ENCODE peak calls at places on chromosomes 12 and 14, in nine cellular contexts. V is left ventricle myocardium inferior, L is AG09319, T is WTC11, R is esophagus squamous epithelium, E is spleen, W is thoracic aorta, F is stomach, B is brain microvascular endothelial cell. C is an unnamed sample.

GRCh38 chr12:53492188-53492587 is 7.1 kb downstream of the MAP3K12 start:
- DNase-seq in V (no peak), L (no peak), T (peak), R (no peak), E (no peak), W (no peak), F (no peak), B (no peak), C (no peak)

GRCh38 chr12:118060301-118061010 is 523 bp downstream of the WSB2 start:
- DNase-seq in V (peak), L (no peak), T (peak), R (no peak), E (peak), W (no peak), F (peak), B (no peak), C (no peak)

GRCh38 chr12:77667101-77667500 is 163.6 kb upstream of the NAV3 start:
- DNase-seq in V (no peak), L (no peak), T (no peak), R (no peak), E (no peak), W (no peak), F (no peak), B (peak), C (no peak)

GRCh38 chr12:131833896-131834641 is 5.9 kb downstream of the MMP17 start:
- DNase-seq in V (no peak), L (no peak), T (no peak), R (no peak), E (no peak), W (no peak), F (no peak), B (no peak), C (no peak)

GRCh38 chr14:64502476-64503183 is 1.0 kb downstream of the ZBTB25 start:
- DNase-seq in V (no peak), L (no peak), T (no peak), R (no peak), E (peak), W (no peak), F (peak), B (no peak), C (no peak)

GRCh38 chr14:96631621-96632362 is 129.6 kb downstream of the PAPOLA start:
- DNase-seq in V (no peak), L (no peak), T (no peak), R (no peak), E (no peak), W (no peak), F (peak), B (no peak), C (peak)

GRCh38 chr12:8156845-8157244 is at the start of gene ZNF705A:
- DNase-seq in V (no peak), L (no peak), T (no peak), R (no peak), E (no peak), W (no peak), F (no peak), B (peak), C (no peak)

GRCh38 chr14:64387232-64387737 is 868 bp upstream of the MTHFD1 start:
- DNase-seq in V (no peak), L (no peak), T (no peak), R (no peak), E (no peak), W (no peak), F (no peak), B (peak), C (no peak)

GRCh38 chr12:80472912-80473500 is 29.0 kb downstream of the PTPRQ start:
- DNase-seq in V (no peak), L (peak), T (peak), R (no peak), E (no peak), W (no peak), F (no peak), B (peak), C (no peak)

GRCh38 chr14:102255401-102256190 is 49.4 kb downstream of the MOK start:
- DNase-seq in V (peak), L (no peak), T (no peak), R (no peak), E (no peak), W (no peak), F (no peak), B (no peak), C (no peak)

GRCh38 chr12:102496571-102496970 is 16.2 kb upstream of the IGF1 start:
- DNase-seq in V (no peak), L (no peak), T (no peak), R (no peak), E (no peak), W (no peak), F (no peak), B (no peak), C (no peak)

DNA sequence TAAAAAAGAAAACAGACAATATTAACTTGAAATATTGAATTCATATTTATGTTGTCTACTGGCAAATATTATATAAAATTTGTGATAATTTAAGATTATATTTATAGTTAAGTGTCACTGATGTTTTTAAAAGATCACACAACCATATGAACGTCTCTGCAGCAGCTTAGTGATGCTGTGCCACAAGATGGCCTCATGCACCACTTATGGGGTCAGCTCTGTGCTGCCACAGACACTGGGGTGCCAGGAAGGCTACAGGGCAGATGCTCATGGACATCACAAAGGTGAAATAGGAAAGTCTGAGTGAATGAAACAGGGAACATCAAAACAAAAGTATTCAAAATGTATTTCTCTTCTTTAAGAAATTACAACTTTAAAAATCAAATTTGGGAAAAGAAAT is 13.1 kb downstream of the ATXN3 start:
- DNase-seq in V (no peak), L (no peak), T (no peak), R (no peak), E (no peak), W (no peak), F (no peak), B (no peak), C (no peak)
- TF ChIP-seq CTCF in V (peak), L (peak), T (no peak), R (no peak), E (no peak), W (no peak), F (no peak), B (peak), C (no peak)

GRCh38 chr14:99659333-99659741 is 14.4 kb downstream of the HHIPL1 start:
- DNase-seq in V (no peak), L (no peak), T (peak), R (no peak), E (no peak), W (no peak), F (no peak), B (no peak), C (no peak)
- TF ChIP-seq CTCF in V (no peak), L (no peak), T (peak), R (peak), E (no peak), W (no peak), F (no peak), B (no peak), C (no peak)

GRCh38 chr14:91858536-91859275 is 8.6 kb downstream of the TC2N start:
- DNase-seq in V (no peak), L (peak), T (no peak), R (no peak), E (no peak), W (no peak), F (no peak), B (peak), C (no peak)
- TF ChIP-seq CTCF in V (no peak), L (no peak), T (no peak), R (no peak), E (no peak), W (no peak), F (no peak), B (peak), C (no peak)

DNA sequence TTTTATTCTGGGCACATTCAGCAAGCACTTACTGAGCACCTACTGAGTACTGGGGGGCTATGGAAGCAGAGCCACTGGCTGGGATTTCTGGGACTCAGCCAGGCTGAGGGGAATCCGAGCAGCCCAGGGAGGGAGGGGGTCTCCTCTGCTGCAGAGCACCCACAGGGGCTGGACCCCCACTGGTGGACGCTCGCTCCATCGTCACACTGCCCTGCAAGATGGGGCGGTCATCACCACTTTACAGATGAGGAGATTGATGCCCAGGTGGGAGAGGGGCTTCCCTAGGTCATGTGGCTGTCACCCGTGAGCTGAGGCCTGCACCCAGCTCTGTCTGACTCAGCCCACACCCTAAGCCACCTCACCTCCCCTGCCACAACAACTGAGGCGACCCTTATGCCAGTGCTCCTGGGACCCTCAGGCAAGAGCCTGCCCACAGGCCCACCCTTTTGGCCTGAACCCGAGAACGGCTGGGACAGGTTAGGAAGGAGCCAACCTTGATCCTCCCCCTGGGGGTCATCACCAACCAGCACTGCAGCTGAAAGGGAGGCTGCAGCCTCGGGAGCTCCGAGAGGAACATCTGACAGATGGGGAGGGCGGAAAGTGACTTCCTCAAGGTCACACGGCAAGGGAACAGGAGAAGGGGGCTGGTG is 74.4 kb downstream of the SERPINA3 start:
- DNase-seq in V (no peak), L (no peak), T (no peak), R (no peak), E (peak), W (no peak), F (no peak), B (no peak), C (no peak)
- TF ChIP-seq CTCF in V (no peak), L (no peak), T (no peak), R (no peak), E (no peak), W (no peak), F (no peak), B (no peak), C (no peak)

GRCh38 chr12:93895096-93895460 is 217.9 kb downstream of the CRADD start:
- DNase-seq in V (no peak), L (no peak), T (no peak), R (no peak), E (no peak), W (no peak), F (no peak), B (no peak), C (no peak)
- TF ChIP-seq CTCF in V (no peak), L (peak), T (no peak), R (no peak), E (no peak), W (no peak), F (no peak), B (peak), C (no peak)

GRCh38 chr14:31510222-31510621 is 22.4 kb upstream of the GPR33 start:
- DNase-seq in V (no peak), L (no peak), T (no peak), R (no peak), E (no peak), W (no peak), F (no peak), B (no peak), C (no peak)
- TF ChIP-seq CTCF in V (peak), L (peak), T (peak), R (peak), E (peak), W (peak), F (no peak), B (no peak), C (peak)

GRCh38 chr14:77032854-77033621 is 4.5 kb upstream of the IRF2BPL start:
- DNase-seq in V (peak), L (peak), T (peak), R (peak), E (peak), W (peak), F (peak), B (peak), C (peak)
- TF ChIP-seq CTCF in V (no peak), L (peak), T (no peak), R (peak), E (no peak), W (no peak), F (no peak), B (peak), C (no peak)

GRCh38 chr12:94261119-94261518 is 112.7 kb downstream of the PLXNC1 start:
- DNase-seq in V (no peak), L (no peak), T (peak), R (no peak), E (no peak), W (no peak), F (no peak), B (no peak), C (no peak)
- TF ChIP-seq CTCF in V (no peak), L (no peak), T (no peak), R (no peak), E (no peak), W (no peak), F (no peak), B (no peak), C (no peak)

GRCh38 chr12:19239616-19240234 is 110.2 kb downstream of the PLEKHA5 start:
- DNase-seq in V (no peak), L (no peak), T (no peak), R (no peak), E (no peak), W (no peak), F (no peak), B (peak), C (no peak)

GRCh38 chr12:19245656-19246055 is 116.1 kb downstream of the PLEKHA5 start:
- DNase-seq in V (no peak), L (no peak), T (no peak), R (no peak), E (no peak), W (no peak), F (no peak), B (no peak), C (no peak)

GRCh38 chr12:19245126-19245525 is 115.6 kb downstream of the PLEKHA5 start:
- DNase-seq in V (no peak), L (no peak), T (no peak), R (no peak), E (no peak), W (no peak), F (no peak), B (no peak), C (no peak)

GRCh38 chr12:19244312-19244711 is 114.8 kb downstream of the PLEKHA5 start:
- DNase-seq in V (no peak), L (no peak), T (no peak), R (no peak), E (no peak), W (no peak), F (no peak), B (no peak), C (no peak)

DNA sequence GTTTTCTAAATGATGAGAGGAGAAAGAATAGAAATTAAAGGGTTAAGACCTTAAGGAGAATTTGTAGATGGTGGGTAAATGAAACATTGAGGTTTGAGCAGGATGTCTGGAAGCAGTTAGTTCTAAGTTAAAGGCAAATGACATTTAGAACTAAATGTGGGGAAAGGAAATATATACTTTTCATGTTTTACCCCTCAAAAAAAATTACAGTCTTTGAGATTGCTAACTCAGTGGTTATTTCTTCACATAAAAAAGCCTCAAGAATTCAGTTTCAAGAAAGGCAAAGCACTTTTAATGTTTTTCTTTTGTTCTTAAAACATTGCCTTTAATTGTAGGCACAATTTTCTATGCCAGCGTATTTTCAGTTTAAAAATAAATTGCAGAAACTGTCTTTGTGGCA is 114.0 kb downstream of the PLEKHA5 start:
- DNase-seq in V (no peak), L (no peak), T (no peak), R (no peak), E (no peak), W (no peak), F (no peak), B (no peak), C (no peak)
- TF ChIP-seq CTCF in V (no peak), L (no peak), T (no peak), R (no peak), E (no peak), W (no peak), F (no peak), B (no peak), C (no peak)